ENCODE peak calls at places on chromosome 5, in seven cellular contexts. Q, L, F, U, D, E and R are unnamed samples.

GRCh38 chr5:142437563-142437962 is 112.7 kb upstream of the SPRY4 start:
- DNase-seq in Q (no peak), F (no peak), U (no peak), D (no peak), L (no peak), E (no peak), R (no peak)

GRCh38 chr5:74903165-74903787 is 37.1 kb upstream of the FAM169A start:
- DNase-seq in F (no peak), L (peak), E (no peak), U (no peak), D (peak), Q (no peak), R (peak)

GRCh38 chr5:963310-963672 is 45.3 kb upstream of the NKD2 start:
- DNase-seq in L (no peak), D (no peak), F (no peak), E (no peak), U (no peak), Q (no peak), R (no peak)

GRCh38 chr5:51651889-51652288 is 268.6 kb downstream of the ISL1 start:
- DNase-seq in E (peak), U (no peak), F (no peak), Q (no peak), L (no peak), D (no peak), R (no peak)

GRCh38 chr5:143130891-143131290 is 272.6 kb downstream of the NR3C1 start:
- DNase-seq in F (no peak), D (no peak), Q (no peak), E (no peak), U (no peak), L (no peak), R (no peak)

GRCh38 chr5:35023531-35024178 is 24.1 kb downstream of the AGXT2 start:
- DNase-seq in F (no peak), L (no peak), U (no peak), D (no peak), E (no peak), Q (no peak), R (no peak)

GRCh38 chr5:149405550-149406202 is 26.6 kb upstream of the IL17B start:
- DNase-seq in L (no peak), E (no peak), U (no peak), F (no peak), Q (no peak), D (no peak), R (no peak)

GRCh38 chr5:135898651-135899050 is 3.0 kb upstream of the IL9 start:
- DNase-seq in U (no peak), Q (no peak), F (no peak), E (no peak), D (no peak), L (no peak), R (no peak)

GRCh38 chr5:130805601-130806000 is 359.5 kb downstream of the HINT1 start:
- DNase-seq in U (no peak), F (no peak), D (no peak), E (no peak), L (no peak), Q (no peak), R (no peak)

GRCh38 chr5:89351232-89351631 is 468.2 kb upstream of the MEF2C start:
- DNase-seq in E (peak), Q (no peak), F (no peak), D (no peak), U (no peak), L (no peak), R (no peak)

GRCh38 chr5:124923131-124923530 is 176.7 kb upstream of the ZNF608 start:
- DNase-seq in L (no peak), E (peak), D (no peak), Q (no peak), U (peak), F (no peak), R (no peak)

GRCh38 chr5:133404724-133405123 is 207.6 kb downstream of the FSTL4 start:
- DNase-seq in Q (no peak), F (no peak), L (no peak), D (no peak), E (peak), U (no peak), R (no peak)

GRCh38 chr5:12323637-12324229 is 419.5 kb upstream of the CTNND2 start:
- DNase-seq in F (no peak), E (no peak), Q (no peak), D (no peak), L (no peak), U (no peak), R (no peak)

GRCh38 chr5:39080597-39081204 is 6.5 kb upstream of the RICTOR start:
- DNase-seq in F (no peak), Q (peak), E (peak), L (peak), D (peak), U (peak), R (no peak)